ENCODE peak calls at places on chromosomes 3 and 15, in nine cellular contexts. C is uterus, F is neuronal stem cell, D is GM23248, H is AG04450, O is transverse colon, T is DND-41, P is kidney epithelial cell, R is A673. A is an unnamed sample.
A peak's percentile ranks its signal among the peaks of the same experiment; 100 is the strongest.

GRCh38 chr3:137121704-137122314 is 164.0 kb downstream of the IL20RB start:
- DNase-seq in D (peak; percentile 38), T (peak; percentile 49), O (peak; percentile 10), C (no peak), R (peak; percentile 52), P (peak; percentile 5), F (peak; percentile 24), H (peak; percentile 4), A (no peak)

GRCh38 chr15:65312400-65312916 is 8.0 kb downstream of the RNU5B-1 start:
- DNase-seq in H (no peak), R (no peak), D (no peak), P (no peak), F (no peak), O (no peak), C (no peak), T (no peak), A (no peak)

GRCh38 chr3:11878837-11879236 is 32.2 kb upstream of the TAMM41 start:
- DNase-seq in T (no peak), C (no peak), D (no peak), F (no peak), R (no peak), P (no peak), O (no peak), H (no peak), A (no peak)

GRCh38 chr15:100170280-100170654 is 171.5 kb downstream of the ADAMTS17 start:
- DNase-seq in D (no peak), H (no peak), P (no peak), R (no peak), C (no peak), T (no peak), O (no peak), F (no peak), A (no peak)

GRCh38 chr3:46406440-46406785 is 453 bp downstream of the CCR5AS start:
- DNase-seq in P (no peak), T (no peak), D (no peak), O (no peak), R (no peak), C (no peak), F (no peak), H (no peak), A (peak; percentile 44)

GRCh38 chr3:62371032-62371734 is 2.2 kb downstream of the FEZF2 start:
- DNase-seq in C (no peak), T (no peak), P (no peak), R (no peak), D (no peak), O (no peak), H (no peak), F (no peak), A (no peak)

GRCh38 chr3:30397030-30397429 is 209.4 kb upstream of the TGFBR2 start:
- DNase-seq in T (no peak), C (no peak), O (no peak), H (no peak), R (no peak), P (no peak), F (no peak), D (no peak), A (no peak)

GRCh38 chr3:59245879-59246501 is 196.2 kb upstream of the CFAP20DC start:
- DNase-seq in R (peak; percentile 19), T (no peak), F (no peak), D (peak; percentile 50), H (peak; percentile 90), O (no peak), C (peak; percentile 48), P (no peak), A (no peak)

GRCh38 chr15:76286231-76286879 is 24.9 kb downstream of the ETFA start:
- DNase-seq in D (peak; percentile 33), O (no peak), R (no peak), T (peak; percentile 51), C (no peak), F (no peak), H (no peak), P (no peak), A (no peak)

GRCh38 chr15:78979456-78980320 is 34.8 kb upstream of the CTSH start:
- DNase-seq in O (peak; percentile 67), F (peak; percentile 43), H (peak; percentile 37), P (no peak), R (peak; percentile 85), D (peak; percentile 81), C (peak; percentile 47), T (peak; percentile 45), A (no peak)

GRCh38 chr15:25180606-25181289 is 226.0 kb downstream of the SNRPN start:
- DNase-seq in C (peak; percentile 3), T (no peak), P (no peak), R (no peak), H (no peak), F (no peak), D (no peak), O (peak; percentile 1), A (peak; percentile 11)

GRCh38 chr3:112653881-112654300 is 12.9 kb upstream of the CCDC80 start:
- DNase-seq in P (no peak), D (peak; percentile 93), H (peak; percentile 95), C (peak; percentile 44), R (no peak), T (no peak), F (no peak), O (no peak), A (no peak)

GRCh38 chr3:74648102-74648501 is 33.6 kb upstream of the CNTN3 start:
- DNase-seq in H (no peak), P (no peak), O (no peak), D (no peak), F (no peak), C (no peak), T (no peak), R (no peak), A (no peak)

GRCh38 chr15:89194608-89195007 is 26.8 kb downstream of the RLBP1 start:
- DNase-seq in D (no peak), P (no peak), C (no peak), H (no peak), F (no peak), R (no peak), T (no peak), O (no peak), A (no peak)

GRCh38 chr3:194107126-194107525 is 28.8 kb upstream of the HES1 start:
- DNase-seq in H (no peak), D (no peak), O (no peak), R (no peak), T (no peak), C (no peak), P (no peak), F (no peak), A (no peak)
- H3K4me3 ChIP-seq in H (no peak overlapping the region), D (no peak overlapping the region), O (no peak overlapping the region), R (no peak overlapping the region), T (no peak overlapping the region), C (no peak overlapping the region), P (no peak overlapping the region), F (no peak overlapping the region), A (no peak overlapping the region)

DNA sequence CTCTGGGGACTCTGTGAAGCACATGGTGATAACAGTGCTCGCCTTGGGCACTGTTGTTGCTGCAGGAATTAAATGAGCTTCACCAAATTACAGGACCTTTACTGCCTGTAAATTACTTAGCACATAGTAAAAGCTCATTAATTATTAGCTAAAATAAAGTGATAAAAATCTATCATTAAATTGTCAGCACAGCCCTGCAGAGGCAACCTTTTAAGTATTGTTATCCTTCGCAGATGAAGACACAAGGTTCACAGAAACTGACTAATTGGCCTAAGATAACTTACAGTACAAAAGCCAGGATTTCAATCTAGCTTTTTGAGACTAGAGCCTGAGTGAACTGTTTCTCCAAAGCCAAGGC is 96.0 kb downstream of the ST6GAL1 start:
- DNase-seq in P (no peak), R (no peak), D (no peak), O (no peak), H (no peak), C (no peak), F (no peak), T (no peak), A (no peak)
- H3K4me3 ChIP-seq in P (no peak overlapping the region), R (no peak overlapping the region), D (no peak overlapping the region), O (no peak overlapping the region), H (no peak overlapping the region), C (no peak overlapping the region), F (no peak overlapping the region), T (no peak overlapping the region), A (no peak overlapping the region)

GRCh38 chr3:185584681-185585080 is 1.4 kb upstream of the SENP2 start:
- DNase-seq in C (no peak), H (no peak), R (no peak), T (no peak), P (no peak), F (no peak), O (peak; percentile 50), D (no peak), A (no peak)

GRCh38 chr3:185582871-185583270 is 3.2 kb upstream of the SENP2 start:
- DNase-seq in D (no peak), H (no peak), R (peak; percentile 30), P (no peak), C (no peak), T (no peak), F (no peak), O (no peak), A (no peak)

GRCh38 chr3:185585523-185585861 is 603 bp upstream of the SENP2 start:
- DNase-seq in O (peak; percentile 36), H (no peak), D (no peak), T (no peak), R (no peak), C (no peak), P (no peak), F (no peak), A (no peak)

GRCh38 chr3:185583925-185584324 is 2.2 kb upstream of the SENP2 start:
- DNase-seq in D (no peak), R (no peak), O (no peak), P (no peak), C (no peak), F (no peak), H (no peak), T (no peak), A (no peak)

DNA sequence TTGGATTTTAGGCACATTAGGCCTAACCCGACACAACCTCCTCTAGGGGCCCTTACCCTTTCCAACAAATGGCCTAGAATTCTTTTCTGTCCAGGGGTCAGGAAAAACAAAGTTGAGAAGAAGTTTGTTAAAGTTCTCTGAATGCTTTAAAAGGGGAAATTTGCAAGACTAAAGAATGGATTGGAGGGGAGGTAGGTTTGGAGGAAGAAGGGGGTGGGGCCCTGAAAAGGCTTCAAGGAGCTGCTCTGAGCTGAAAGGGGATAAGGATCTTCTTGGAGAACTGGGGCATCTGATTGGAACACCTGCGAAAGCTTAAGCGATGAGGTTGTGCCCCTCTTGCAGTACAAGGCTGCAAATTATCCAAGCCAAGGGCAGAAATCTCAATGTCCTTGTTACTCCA is 3.9 kb upstream of the SENP2 start:
- DNase-seq in H (no peak), R (no peak), F (no peak), O (no peak), P (no peak), C (no peak), D (no peak), T (no peak), A (no peak)
- H3K4me3 ChIP-seq in H (no peak overlapping the region), R (no peak overlapping the region), F (no peak overlapping the region), O (no peak overlapping the region), P (no peak overlapping the region), C (no peak overlapping the region), D (no peak overlapping the region), T (no peak overlapping the region), A (no peak overlapping the region)

DNA sequence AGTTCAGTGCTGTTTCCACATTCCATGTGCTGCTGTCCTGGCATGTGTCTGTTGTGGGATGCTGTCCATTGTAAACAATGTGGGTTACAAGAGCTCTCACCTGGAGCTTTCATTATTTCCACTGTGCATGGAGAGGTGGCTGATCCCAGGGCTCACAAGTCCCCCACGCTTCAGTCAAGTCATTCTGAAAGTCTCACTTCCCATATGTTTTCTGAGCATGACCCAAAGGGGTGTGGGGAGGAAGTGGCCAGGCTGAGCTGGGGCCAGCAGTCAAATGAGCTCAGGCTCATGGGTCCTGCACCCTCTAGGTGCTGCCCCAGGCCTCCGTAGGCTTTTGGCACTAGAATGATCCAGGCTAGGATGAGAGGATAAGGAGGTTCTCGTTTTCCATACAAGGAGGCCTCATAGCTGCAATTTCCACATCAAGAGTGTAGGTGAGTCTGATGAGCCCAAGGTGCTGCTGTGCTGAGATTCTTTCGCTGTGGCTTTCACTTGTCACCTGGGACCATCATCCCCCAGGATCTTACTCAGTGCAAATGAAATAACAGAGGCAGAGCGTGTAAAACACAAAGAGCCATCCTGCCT is 22.0 kb downstream of the STARD5 start:
- DNase-seq in H (no peak), O (peak; percentile 64), C (no peak), R (no peak), F (no peak), P (no peak), D (no peak), T (no peak), A (peak; percentile 68)
- H3K4me3 ChIP-seq in H (no peak overlapping the region), O (peak overlapping the region; percentile 39), C (no peak overlapping the region), R (no peak overlapping the region), F (no peak overlapping the region), P (no peak overlapping the region), D (no peak overlapping the region), T (no peak overlapping the region), A (no peak overlapping the region)

A was measured in tibial artery.